ENCODE peak calls at places on chromosomes 3 and 15, in five cellular contexts. N is stimulated activated CD8-positive, alpha-beta memory T cell treated with anti-CD3 and anti-CD28 coated beads, Interleukin-7, amount 100 ng/mL, for 48 hours; X is LHCN-M2; F is activated CD4-positive, alpha-beta T cell treated with anti-CD3 and anti-CD28 coated beads for 36 hours; D is KG1. W is an unnamed sample.

GRCh38 chr3:79113821-79114220 is 654.0 kb downstream of the ROBO1 start:
- DNase-seq in N (no peak), X (no peak), F (no peak), D (no peak), W (no peak)

GRCh38 chr3:63975705-63976104 is 47.6 kb downstream of the PSMD6 start:
- DNase-seq in N (no peak), X (peak; percentile 87), F (no peak), D (no peak), W (peak; percentile 70)

GRCh38 chr3:18840535-18841137 is 307.7 kb upstream of the KCNH8 start:
- DNase-seq in N (no peak), X (no peak), F (no peak), D (no peak), W (no peak)

GRCh38 chr3:148600440-148600839 is 97.3 kb upstream of the AGTR1 start:
- DNase-seq in N (no peak), X (no peak), F (no peak), D (no peak), W (no peak)

GRCh38 chr3:113211370-113212154 is at the start of gene BOC:
- DNase-seq in N (no peak), X (peak; percentile 47), F (peak; percentile 43), D (no peak), W (peak; percentile 86)

GRCh38 chr3:10554236-10554611 is 48.8 kb upstream of the ATP2B2 start:
- DNase-seq in N (no peak), X (no peak), F (no peak), D (no peak), W (no peak)

GRCh38 chr15:73647259-73648026 is 14.3 kb upstream of the NPTN start:
- DNase-seq in N (no peak), X (no peak), F (no peak), D (no peak), W (peak; percentile 51)

GRCh38 chr15:90031231-90031791 is 30.2 kb downstream of the ZNF710 start:
- DNase-seq in N (no peak), X (peak; percentile 60), F (peak; percentile 54), D (peak; percentile 48), W (peak; percentile 70)

GRCh38 chr3:194767430-194768207 is 81.9 kb downstream of the FAM43A start:
- DNase-seq in N (no peak), X (no peak), F (no peak), D (no peak), W (no peak)

GRCh38 chr3:187828571-187829452 is 83.5 kb upstream of the BCL6 start:
- DNase-seq in N (no peak), X (no peak), F (no peak), D (no peak), W (no peak)

GRCh38 chr15:32877201-32877600 is 159.4 kb downstream of the GREM1 start:
- DNase-seq in N (no peak), X (no peak), F (no peak), D (no peak), W (no peak)

GRCh38 chr15:63476229-63476632 is 28.2 kb upstream of the USP3 start:
- DNase-seq in N (no peak), X (peak; percentile 95), F (no peak), D (no peak), W (peak; percentile 83)

GRCh38 chr3:182484682-182485081 is 308.6 kb upstream of the ATP11B start:
- DNase-seq in N (no peak), X (no peak), F (no peak), D (no peak), W (no peak)

W was measured in RPMI7951.